ENCODE peak calls at places on chromosomes 3 and 15, in four cellular contexts. L is HFF-Myc, V is astrocyte of the spinal cord, N is heart right ventricle. E is an unnamed sample.

GRCh38 chr3:20422391-20422790 is 236.4 kb upstream of the SGO1 start:
- DNase-seq in L (no peak), V (no peak), N (no peak), E (no peak)

GRCh38 chr3:49671291-49672288 is 2.6 kb upstream of the APEH start:
- DNase-seq in L (peak; percentile 32), V (peak; percentile 57), N (peak; percentile 53), E (no peak)

GRCh38 chr3:122232485-122232884 is 49.0 kb downstream of the CASR start:
- DNase-seq in L (no peak), V (no peak), N (no peak), E (no peak)

GRCh38 chr3:196227086-196227485 is 10.8 kb downstream of the SLC51A start:
- DNase-seq in L (no peak), V (no peak), N (no peak), E (no peak)

GRCh38 chr3:28348286-28348636 is 260 bp upstream of the ZCWPW2 start:
- DNase-seq in L (no peak), V (no peak), N (no peak), E (peak; percentile 82)

GRCh38 chr3:107868449-107868848 is 222.4 kb downstream of the CD47 start:
- DNase-seq in L (no peak), V (no peak), N (no peak), E (no peak)

GRCh38 chr3:188664795-188665194 is 507.0 kb upstream of the TPRG1 start:
- DNase-seq in L (no peak), V (no peak), N (no peak), E (no peak)

GRCh38 chr3:14583543-14584091 is 43.5 kb upstream of the GRIP2 start:
- DNase-seq in L (no peak), V (no peak), N (no peak), E (no peak)

GRCh38 chr3:41711656-41712055 is 250.2 kb downstream of the ULK4 start:
- DNase-seq in L (no peak), V (peak; percentile 71), N (no peak), E (peak; percentile 20)

GRCh38 chr3:67706934-67707333 is 52.5 kb upstream of the SUCLG2 start:
- DNase-seq in L (no peak), V (peak; percentile 40), N (no peak), E (no peak)

GRCh38 chr3:37435572-37435971 is 261.2 kb upstream of the LRRFIP2 start:
- DNase-seq in L (no peak), V (no peak), N (no peak), E (no peak)

GRCh38 chr3:14472471-14473351 is 67.4 kb downstream of the GRIP2 start:
- DNase-seq in L (peak; percentile 84), V (peak; percentile 90), N (no peak), E (peak; percentile 80)

GRCh38 chr3:114903213-114903612 is 243.9 kb downstream of the ZBTB20 start:
- DNase-seq in L (no peak), V (no peak), N (no peak), E (no peak)

GRCh38 chr3:194140520-194141414 is 4.8 kb downstream of the HES1 start:
- DNase-seq in L (no peak), V (peak; percentile 73), N (peak; percentile 76), E (no peak)

GRCh38 chr15:38129531-38130199 is 123.0 kb upstream of the SPRED1 start:
- DNase-seq in L (peak; percentile 100), V (peak; percentile 99), N (peak; percentile 85), E (peak; percentile 99)

GRCh38 chr3:27614592-27614991 is 107.5 kb downstream of the EOMES start:
- DNase-seq in L (no peak), V (no peak), N (no peak), E (no peak)

GRCh38 chr3:184945886-184946625 is 134.1 kb downstream of the VPS8 start:
- DNase-seq in L (no peak), V (no peak), N (no peak), E (no peak)

GRCh38 chr3:134361162-134361831 is 12.9 kb downstream of the AMOTL2 start:
- DNase-seq in L (no peak), V (no peak), N (no peak), E (no peak)

GRCh38 chr3:154548341-154548740 is 118.4 kb upstream of the GPR149 start:
- DNase-seq in L (no peak), V (no peak), N (no peak), E (no peak)

GRCh38 chr3:14861031-14861430 is 42.3 kb downstream of the FGD5 start:
- DNase-seq in L (no peak), V (no peak), N (no peak), E (no peak)

GRCh38 chr3:56916697-56917336 is 115.1 kb upstream of the ARHGEF3 start:
- DNase-seq in L (no peak), V (no peak), N (no peak), E (no peak)

GRCh38 chr15:66724732-66725467 is 22.9 kb downstream of the SMAD6 start:
- DNase-seq in L (no peak), V (no peak), N (no peak), E (no peak)

GRCh38 chr3:54527953-54528352 is 399.9 kb downstream of the LRTM1 start:
- DNase-seq in L (no peak), V (no peak), N (no peak), E (peak; percentile 3)

GRCh38 chr3:196141866-196142673 is 60.2 kb upstream of the TFRC start:
- DNase-seq in L (no peak), V (no peak), N (no peak), E (no peak)

GRCh38 chr3:196280689-196281463 is 6.7 kb downstream of the PCYT1A start:
- DNase-seq in L (no peak), V (no peak), N (no peak), E (no peak)

GRCh38 chr3:10742031-10742671 is 73.9 kb upstream of the SLC6A11 start:
- DNase-seq in L (no peak), V (no peak), N (no peak), E (no peak)

GRCh38 chr3:10743366-10744097 is 72.5 kb upstream of the SLC6A11 start:
- DNase-seq in L (no peak), V (no peak), N (no peak), E (no peak)

GRCh38 chr3:10737785-10738184 is 78.2 kb upstream of the SLC6A11 start:
- DNase-seq in L (no peak), V (no peak), N (no peak), E (no peak)

GRCh38 chr3:10740954-10741353 is 75.1 kb upstream of the SLC6A11 start:
- DNase-seq in L (no peak), V (no peak), N (no peak), E (no peak)

DNA sequence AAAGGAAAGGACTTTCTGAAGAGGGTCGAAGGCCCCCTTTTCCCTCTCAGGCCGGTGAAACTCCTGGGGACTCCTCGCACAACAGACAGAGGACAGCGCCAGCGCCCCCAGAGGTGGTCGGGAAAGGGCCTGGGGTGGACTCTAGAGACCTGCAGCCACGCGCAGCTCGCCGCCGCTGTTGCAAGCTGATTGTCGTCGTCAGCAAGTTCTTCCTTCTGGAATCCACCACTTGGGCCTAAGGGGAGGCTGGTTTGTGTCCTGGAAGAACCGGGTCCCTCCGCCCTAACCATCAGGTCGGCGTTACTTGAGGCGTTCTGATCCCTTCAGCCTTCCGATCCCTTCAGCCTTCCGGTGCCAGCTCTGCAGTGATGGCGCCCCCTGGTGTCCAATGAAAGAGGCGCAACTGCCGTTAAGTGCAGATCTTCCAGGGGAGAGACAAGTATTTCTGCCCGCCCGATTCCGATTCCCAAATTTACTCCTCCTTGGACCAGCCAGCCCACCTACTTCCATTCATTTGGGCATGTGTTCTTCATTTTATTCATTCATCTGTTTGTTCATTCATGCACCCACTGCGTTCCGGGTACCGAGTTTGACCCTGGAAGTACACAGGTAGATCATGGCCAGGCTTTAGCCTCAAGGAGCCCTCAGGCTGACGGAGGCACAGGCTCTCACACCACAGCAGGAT is 77.2 kb upstream of the SLC6A11 start:
- DNase-seq in L (peak; percentile 19), V (peak; percentile 62), N (peak; percentile 57), E (peak; percentile 11)
- H3K4me3 ChIP-seq in L (no peak overlapping the region), V (no peak overlapping the region), N (no peak overlapping the region), E (peak overlapping the region; percentile 26)

GRCh38 chr15:85414991-85415390 is 34.6 kb downstream of the AKAP13 start:
- DNase-seq in L (no peak), V (no peak), N (no peak), E (no peak)
- TF ChIP-seq CTCF in L (no peak), V (no peak), N (no peak), E (no peak)

DNA sequence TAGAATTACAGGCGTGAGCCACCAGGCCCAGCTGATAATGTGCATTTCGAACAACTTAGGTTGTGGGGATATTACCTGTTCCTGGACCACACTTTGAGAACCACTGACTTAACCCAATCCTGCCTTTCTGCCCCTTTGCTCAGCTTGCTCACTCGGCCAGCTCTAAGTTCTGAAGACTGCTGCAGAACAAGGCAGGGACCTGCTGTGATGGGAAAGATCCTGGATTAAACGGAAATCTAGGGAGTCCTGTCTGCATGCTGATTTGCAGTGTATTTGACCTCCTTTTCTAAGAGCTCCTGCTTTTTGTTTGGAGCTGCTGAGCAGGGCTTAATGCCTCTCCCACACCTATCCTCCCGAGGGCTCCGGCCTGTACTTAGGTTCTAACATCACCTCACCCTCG is 2.9 kb downstream of the LTK start:
- DNase-seq in L (no peak), V (no peak), N (no peak), E (no peak)
- H3K4me3 ChIP-seq in L (no peak overlapping the region), V (no peak overlapping the region), N (no peak overlapping the region), E (no peak overlapping the region)

GRCh38 chr15:52261026-52261425 is 34.6 kb downstream of the MYO5C start:
- DNase-seq in L (no peak), V (no peak), N (no peak), E (no peak)

GRCh38 chr15:52262364-52262763 is 33.2 kb downstream of the MYO5C start:
- DNase-seq in L (no peak), V (peak; percentile 8), N (no peak), E (no peak)

GRCh38 chr15:52259503-52259902 is 36.1 kb downstream of the MYO5C start:
- DNase-seq in L (no peak), V (no peak), N (no peak), E (no peak)

GRCh38 chr15:52263563-52263962 is 32.0 kb downstream of the MYO5C start:
- DNase-seq in L (no peak), V (no peak), N (no peak), E (no peak)

GRCh38 chr15:52261498-52262242 is 33.9 kb downstream of the MYO5C start:
- DNase-seq in L (peak; percentile 78), V (peak; percentile 95), N (peak; percentile 79), E (no peak)
- TF ChIP-seq CTCF in L (peak; percentile 6), V (peak; percentile 12), N (no peak), E (peak; percentile 25)